ENCODE peak calls at places on chromosomes 2 and 18, in five cellular contexts. W, Q, L, Z and C are unnamed samples.

GRCh38 chr2:28101892-28102291 is 211.4 kb downstream of the BABAM2 start:
- DNase-seq in L (no peak), W (peak), Z (no peak), Q (no peak), C (no peak)

GRCh38 chr2:95664086-95664441 is 72.3 kb downstream of the TRIM43 start:
- DNase-seq in W (no peak), Z (no peak), L (no peak), Q (no peak), C (no peak)

GRCh38 chr2:33071591-33071990 is 124.8 kb downstream of the LTBP1 start:
- DNase-seq in W (no peak), Z (no peak), Q (no peak), L (no peak), C (no peak)

GRCh38 chr18:24271381-24272331 is 126.0 kb downstream of the OSBPL1A start:
- DNase-seq in Q (no peak), L (peak), Z (peak), W (peak), C (peak)

GRCh38 chr2:20267529-20267928 is 42.6 kb upstream of the SDC1 start:
- DNase-seq in Q (no peak), Z (no peak), W (no peak), L (no peak), C (no peak)

GRCh38 chr18:58316943-58317342 is 272.9 kb downstream of the NEDD4L start:
- DNase-seq in Z (no peak), W (no peak), L (peak), Q (no peak), C (no peak)

GRCh38 chr2:237281900-237282306 is 132.1 kb downstream of the COL6A3 start:
- DNase-seq in W (peak), L (no peak), Z (peak), Q (no peak), C (peak)

GRCh38 chr2:96950391-96951124 is 35.8 kb downstream of the FAM178B start:
- DNase-seq in Q (no peak), W (no peak), L (peak), Z (no peak), C (no peak)

GRCh38 chr2:218370410-218371063 is 11.5 kb upstream of the SLC11A1 start:
- DNase-seq in Z (no peak), Q (no peak), W (no peak), L (no peak), C (no peak)

GRCh38 chr2:10554961-10555809 is 107.1 kb upstream of the ODC1 start:
- DNase-seq in W (no peak), L (no peak), Q (no peak), Z (no peak), C (no peak)

GRCh38 chr2:42369551-42370229 is 8.7 kb upstream of the COX7A2L start:
- DNase-seq in L (peak), Z (no peak), Q (no peak), W (no peak), C (no peak)

GRCh38 chr2:605674-606608 is 71.3 kb downstream of the TMEM18 start:
- DNase-seq in Z (no peak), L (no peak), Q (no peak), W (no peak), C (no peak)

GRCh38 chr18:54187372-54187771 is 37.1 kb downstream of the MBD2 start:
- DNase-seq in L (no peak), Q (no peak), W (no peak), Z (no peak), C (no peak)

GRCh38 chr18:23828426-23828825 is 139.2 kb downstream of the LAMA3 start:
- DNase-seq in W (peak), Q (no peak), Z (peak), L (peak), C (peak)

GRCh38 chr2:25589676-25590205 is 83.6 kb downstream of the DTNB start:
- DNase-seq in Q (no peak), L (no peak), W (no peak), Z (no peak), C (no peak)

GRCh38 chr2:149858916-149859634 is 271.5 kb upstream of the MMADHC start:
- DNase-seq in L (peak), W (peak), Q (no peak), Z (no peak), C (no peak)

GRCh38 chr2:134574610-134575332 is 144.0 kb downstream of the TMEM163 start:
- DNase-seq in L (no peak), Z (no peak), W (no peak), Q (no peak), C (no peak)

GRCh38 chr2:229679393-229680125 is 34.8 kb downstream of the DNER start:
- DNase-seq in Q (no peak), W (no peak), Z (no peak), L (no peak), C (no peak)

GRCh38 chr2:75607988-75608683 is 38.4 kb upstream of the MRPL19 start:
- DNase-seq in Z (no peak), L (peak), W (peak), Q (no peak), C (no peak)

GRCh38 chr2:189002079-189002478 is 27.9 kb downstream of the COL3A1 start:
- DNase-seq in Z (peak), L (no peak), W (peak), Q (no peak), C (no peak)

GRCh38 chr2:137896467-137896866 is 67.8 kb upstream of the HNMT start:
- DNase-seq in L (no peak), Q (no peak), W (no peak), Z (no peak), C (no peak)

GRCh38 chr18:62987859-62988258 is 272.5 kb downstream of the PHLPP1 start:
- DNase-seq in L (no peak), Q (no peak), W (no peak), Z (no peak), C (no peak)